ENCODE peak calls at places on chromosomes 4 and X, in eight cellular contexts. L, I, V, J, A, G, X and R are unnamed samples.

GRCh38 chrX:28979876-28980275 is 392.6 kb downstream of the IL1RAPL1 start:
- DNase-seq in X (no peak), L (no peak), J (no peak), A (no peak), V (no peak), I (no peak), G (no peak), R (no peak)

GRCh38 chr4:123505457-123506310 is 109.1 kb downstream of the SPRY1 start:
- DNase-seq in I (peak), J (no peak), G (peak), X (peak), A (peak), V (peak), L (peak), R (no peak)

GRCh38 chr4:152693875-152694274 is 14.1 kb upstream of the TMEM154 start:
- DNase-seq in X (no peak), A (no peak), I (no peak), L (no peak), V (no peak), G (no peak), J (no peak), R (no peak)

GRCh38 chr4:73866236-73866635 is 3.0 kb upstream of the CXCL1 start:
- DNase-seq in I (no peak), A (no peak), V (no peak), L (no peak), G (no peak), X (no peak), J (no peak), R (no peak)

GRCh38 chr4:154597798-154598774 is 7.5 kb upstream of the FGA start:
- DNase-seq in X (no peak), G (no peak), L (no peak), I (no peak), J (no peak), A (no peak), V (no peak), R (no peak)

GRCh38 chr4:127364911-127365310 is 267.8 kb upstream of the INTU start:
- DNase-seq in G (no peak), I (no peak), L (no peak), A (no peak), X (no peak), J (no peak), V (no peak), R (no peak)

GRCh38 chr4:139603576-139604387 is 47.8 kb upstream of the SETD7 start:
- DNase-seq in X (peak), A (no peak), V (peak), G (peak), L (no peak), I (no peak), J (peak), R (peak)

GRCh38 chrX:115018944-115019343 is 1.5 kb upstream of the IL13RA2 start:
- DNase-seq in X (no peak), I (no peak), L (no peak), G (no peak), J (no peak), A (no peak), V (no peak), R (no peak)

GRCh38 chrX:148259990-148260389 is 240.4 kb upstream of the AFF2 start:
- DNase-seq in G (no peak), X (no peak), L (no peak), A (no peak), J (no peak), I (no peak), V (no peak), R (no peak)